ENCODE peak calls at places on chromosomes 2 and 18, in six cellular contexts. One of them, this sample, is unnamed.

GRCh38 chr2:9594361-9595063 is 36.3 kb downstream of the YWHAQ start:
- DNase-seq in A549: peak
- DNase-seq in stomach: no peak
- DNase-seq in IMR-90: peak
- DNase-seq in tibial nerve: no peak
- DNase-seq in thyroid gland: peak
- DNase-seq in this sample: no peak

GRCh38 chr2:19711470-19712372 is 190.1 kb downstream of the TTC32 start:
- DNase-seq in tibial nerve: no peak
- DNase-seq in A549: peak
- DNase-seq in IMR-90: peak
- DNase-seq in thyroid gland: no peak
- DNase-seq in stomach: no peak
- DNase-seq in this sample: peak

GRCh38 chr18:59268127-59268721 is 5.0 kb downstream of the RAX start:
- DNase-seq in stomach: no peak
- DNase-seq in A549: no peak
- DNase-seq in IMR-90: no peak
- DNase-seq in tibial nerve: no peak
- DNase-seq in thyroid gland: no peak
- DNase-seq in this sample: no peak

GRCh38 chr2:9256570-9257043 is 50.0 kb downstream of the ASAP2 start:
- DNase-seq in IMR-90: no peak
- DNase-seq in thyroid gland: peak
- DNase-seq in tibial nerve: no peak
- DNase-seq in A549: no peak
- DNase-seq in stomach: no peak
- DNase-seq in this sample: no peak

GRCh38 chr2:123808243-123808642 is 216.8 kb upstream of the CNTNAP5 start:
- DNase-seq in A549: no peak
- DNase-seq in thyroid gland: no peak
- DNase-seq in tibial nerve: no peak
- DNase-seq in IMR-90: no peak
- DNase-seq in stomach: no peak
- DNase-seq in this sample: no peak

GRCh38 chr2:15599994-15600393 is 8.3 kb downstream of the DDX1 start:
- DNase-seq in A549: no peak
- DNase-seq in tibial nerve: no peak
- DNase-seq in IMR-90: no peak
- DNase-seq in thyroid gland: no peak
- DNase-seq in stomach: no peak
- DNase-seq in this sample: no peak

GRCh38 chr2:197191177-197191947 is 119.2 kb downstream of the ANKRD44 start:
- DNase-seq in IMR-90: peak
- DNase-seq in thyroid gland: no peak
- DNase-seq in stomach: no peak
- DNase-seq in tibial nerve: no peak
- DNase-seq in A549: peak
- DNase-seq in this sample: no peak

GRCh38 chr2:169718930-169719504 is 14.6 kb upstream of the KLHL23 start:
- DNase-seq in stomach: no peak
- DNase-seq in thyroid gland: no peak
- DNase-seq in A549: no peak
- DNase-seq in tibial nerve: no peak
- DNase-seq in IMR-90: no peak
- DNase-seq in this sample: no peak

GRCh38 chr2:44578401-44579135 is 216.8 kb downstream of the CAMKMT start:
- DNase-seq in tibial nerve: no peak
- DNase-seq in A549: no peak
- DNase-seq in IMR-90: peak
- DNase-seq in thyroid gland: no peak
- DNase-seq in stomach: no peak
- DNase-seq in this sample: no peak

GRCh38 chr18:76687271-76688006 is 134.9 kb upstream of the ZNF236 start:
- DNase-seq in stomach: no peak
- DNase-seq in thyroid gland: no peak
- DNase-seq in A549: no peak
- DNase-seq in IMR-90: peak
- DNase-seq in tibial nerve: no peak
- DNase-seq in this sample: peak

GRCh38 chr2:86275962-86276361 is 61.5 kb downstream of the REEP1 start:
- DNase-seq in stomach: no peak
- DNase-seq in IMR-90: no peak
- DNase-seq in A549: no peak
- DNase-seq in tibial nerve: no peak
- DNase-seq in thyroid gland: no peak
- DNase-seq in this sample: peak

GRCh38 chr2:133459590-133459989 is 108.7 kb downstream of the NCKAP5 start:
- DNase-seq in stomach: no peak
- DNase-seq in tibial nerve: no peak
- DNase-seq in IMR-90: no peak
- DNase-seq in A549: no peak
- DNase-seq in thyroid gland: no peak
- DNase-seq in this sample: no peak

GRCh38 chr18:24378598-24378997 is 19.0 kb downstream of the OSBPL1A start:
- DNase-seq in A549: no peak
- DNase-seq in tibial nerve: no peak
- DNase-seq in stomach: no peak
- DNase-seq in IMR-90: no peak
- DNase-seq in thyroid gland: no peak
- DNase-seq in this sample: no peak

GRCh38 chr2:239204143-239204875 is 196.5 kb downstream of the HDAC4 start:
- DNase-seq in stomach: no peak
- DNase-seq in tibial nerve: no peak
- DNase-seq in IMR-90: no peak
- DNase-seq in A549: no peak
- DNase-seq in thyroid gland: no peak
- DNase-seq in this sample: no peak

GRCh38 chr2:69099541-69099940 is 86.6 kb downstream of the ANTXR1 start:
- DNase-seq in A549: no peak
- DNase-seq in thyroid gland: no peak
- DNase-seq in tibial nerve: no peak
- DNase-seq in IMR-90: peak
- DNase-seq in stomach: no peak
- DNase-seq in this sample: no peak

GRCh38 chr18:24669502-24669901 is 209.1 kb downstream of the HRH4 start:
- DNase-seq in stomach: no peak
- DNase-seq in IMR-90: no peak
- DNase-seq in A549: no peak
- DNase-seq in tibial nerve: no peak
- DNase-seq in thyroid gland: no peak
- DNase-seq in this sample: no peak

GRCh38 chr18:79071037-79071960 is 2.1 kb downstream of the ATP9B start:
- DNase-seq in thyroid gland: no peak
- DNase-seq in IMR-90: no peak
- DNase-seq in A549: no peak
- DNase-seq in stomach: no peak
- DNase-seq in tibial nerve: no peak
- DNase-seq in this sample: no peak

GRCh38 chr18:78647018-78647417 is 332.6 kb upstream of the SALL3 start:
- DNase-seq in IMR-90: no peak
- DNase-seq in tibial nerve: no peak
- DNase-seq in A549: no peak
- DNase-seq in stomach: no peak
- DNase-seq in thyroid gland: no peak
- DNase-seq in this sample: no peak

DNA sequence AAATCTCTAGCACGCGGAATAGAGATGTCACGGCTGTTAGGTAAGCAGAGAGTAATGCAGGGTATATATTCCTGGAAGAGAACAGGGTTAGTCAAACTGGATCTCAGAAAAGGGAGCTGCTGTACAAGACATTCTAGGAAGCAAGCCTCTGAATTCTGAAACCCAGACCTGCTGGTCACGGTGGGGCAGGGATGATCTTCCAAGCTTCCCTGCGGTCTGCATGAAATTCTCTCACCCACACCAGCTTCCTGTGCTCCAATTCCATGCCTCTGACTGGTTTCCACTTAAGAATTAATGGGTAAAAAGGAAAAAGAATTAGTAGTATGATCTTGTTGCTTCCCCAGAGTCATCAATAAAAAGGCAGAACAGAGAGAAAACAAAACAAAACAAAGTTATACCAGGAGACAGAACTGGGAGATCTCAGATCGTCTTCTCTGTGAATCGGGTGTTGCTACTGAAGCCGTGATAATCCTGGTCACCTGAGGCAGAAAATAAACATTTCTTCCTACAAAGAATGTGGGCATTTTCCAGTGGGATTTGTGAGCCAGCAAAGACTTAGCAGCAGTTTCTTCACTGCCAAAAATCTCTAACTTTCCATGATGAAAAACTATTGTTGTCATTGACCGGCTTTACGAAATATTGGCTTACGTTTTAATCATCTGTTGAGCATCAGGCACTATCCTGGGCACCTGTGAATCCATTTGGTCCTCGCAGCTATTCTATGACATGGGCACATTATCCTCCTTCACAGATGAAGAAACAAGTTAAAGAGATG is 5.3 kb upstream of the CYP27C1 start:
- DNase-seq in thyroid gland: no peak
- DNase-seq in A549: no peak
- DNase-seq in tibial nerve: no peak
- DNase-seq in stomach: no peak
- DNase-seq in IMR-90: peak
- DNase-seq in this sample: no peak
- H3K4me3 ChIP-seq in thyroid gland: no peak
- H3K4me3 ChIP-seq in A549: no peak
- H3K4me3 ChIP-seq in tibial nerve: no peak
- H3K4me3 ChIP-seq in stomach: no peak
- H3K4me3 ChIP-seq in IMR-90: no peak
- H3K4me3 ChIP-seq in this sample: no peak

GRCh38 chr2:74845217-74845751 is 11.4 kb downstream of the HK2 start:
- DNase-seq in IMR-90: peak
- DNase-seq in stomach: peak
- DNase-seq in thyroid gland: peak
- DNase-seq in tibial nerve: peak
- DNase-seq in A549: peak
- DNase-seq in this sample: peak
- TF ChIP-seq POLR2A in IMR-90: peak
- TF ChIP-seq POLR2A in stomach: no peak
- TF ChIP-seq POLR2A in thyroid gland: peak
- TF ChIP-seq POLR2A in tibial nerve: no peak
- TF ChIP-seq POLR2A in A549: no peak
- TF ChIP-seq POLR2A in this sample: no peak

GRCh38 chr2:111135237-111135909 is 14.7 kb downstream of the BCL2L11 start:
- DNase-seq in tibial nerve: no peak
- DNase-seq in thyroid gland: no peak
- DNase-seq in A549: no peak
- DNase-seq in stomach: no peak
- DNase-seq in IMR-90: no peak
- DNase-seq in this sample: peak

GRCh38 chr2:111134082-111134481 is 13.4 kb downstream of the BCL2L11 start:
- DNase-seq in A549: no peak
- DNase-seq in stomach: no peak
- DNase-seq in IMR-90: no peak
- DNase-seq in tibial nerve: no peak
- DNase-seq in thyroid gland: no peak
- DNase-seq in this sample: no peak

GRCh38 chr2:111133603-111134002 is 12.9 kb downstream of the BCL2L11 start:
- DNase-seq in A549: no peak
- DNase-seq in IMR-90: no peak
- DNase-seq in stomach: no peak
- DNase-seq in thyroid gland: no peak
- DNase-seq in tibial nerve: no peak
- DNase-seq in this sample: no peak

GRCh38 chr2:111138834-111139233 is 18.1 kb downstream of the BCL2L11 start:
- DNase-seq in IMR-90: no peak
- DNase-seq in stomach: no peak
- DNase-seq in A549: no peak
- DNase-seq in thyroid gland: peak
- DNase-seq in tibial nerve: no peak
- DNase-seq in this sample: no peak

GRCh38 chr2:111135910-111136297 is 15.2 kb downstream of the BCL2L11 start:
- DNase-seq in IMR-90: peak
- DNase-seq in tibial nerve: no peak
- DNase-seq in A549: no peak
- DNase-seq in thyroid gland: peak
- DNase-seq in stomach: no peak
- DNase-seq in this sample: peak
- TF ChIP-seq CTCF in IMR-90: peak
- TF ChIP-seq CTCF in tibial nerve: no peak
- TF ChIP-seq CTCF in A549: no peak
- TF ChIP-seq CTCF in thyroid gland: no peak
- TF ChIP-seq CTCF in stomach: no peak
- TF ChIP-seq CTCF in this sample: no peak

DNA sequence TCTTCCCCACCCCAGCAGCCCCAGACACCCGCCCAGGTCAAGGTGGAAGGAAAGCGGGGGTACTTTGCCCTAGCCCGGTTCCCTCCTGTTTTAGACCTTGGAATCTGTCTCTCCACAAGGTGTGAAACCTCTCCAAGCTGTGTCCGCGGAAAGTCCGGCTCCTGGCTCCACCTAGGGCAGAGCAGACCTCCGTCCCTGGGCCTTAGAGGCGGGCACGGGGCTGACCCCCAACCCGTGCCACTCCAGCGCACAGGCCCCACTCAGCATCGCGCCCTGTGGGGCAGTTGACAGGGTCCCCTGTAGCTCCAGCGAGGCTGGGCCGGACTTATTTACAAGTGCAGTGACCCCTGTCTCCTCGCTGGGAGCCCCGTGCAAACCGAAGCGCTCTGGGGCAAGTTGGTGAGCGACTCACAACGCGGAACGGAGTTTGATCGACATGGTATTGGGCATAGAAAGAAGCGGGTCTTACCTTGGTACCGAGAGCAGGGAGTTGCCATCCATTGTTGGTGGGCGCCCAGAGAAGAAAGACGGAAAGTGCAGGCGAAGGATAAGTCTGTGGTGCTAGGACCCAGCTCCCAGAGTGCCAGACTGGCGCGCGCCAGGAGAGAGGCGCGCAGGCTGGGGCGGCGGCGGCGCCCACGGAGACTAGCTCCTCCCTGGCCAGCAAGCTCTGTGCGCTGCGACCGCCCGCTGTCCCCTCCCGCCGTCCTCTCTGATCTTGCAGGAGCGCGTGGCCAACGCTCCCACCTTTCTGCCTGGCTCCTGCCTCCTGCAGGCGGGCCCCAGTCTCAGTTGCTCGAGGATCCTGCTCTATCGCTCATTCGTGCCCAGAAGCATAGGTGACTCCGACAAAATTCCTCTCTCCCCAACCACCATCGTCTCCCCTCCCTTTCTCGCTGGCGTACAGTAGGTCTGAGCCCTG is at the start of gene SPHKAP:
- DNase-seq in IMR-90: no peak
- DNase-seq in thyroid gland: no peak
- DNase-seq in stomach: no peak
- DNase-seq in A549: peak
- DNase-seq in tibial nerve: no peak
- DNase-seq in this sample: no peak
- H3K4me3 ChIP-seq in IMR-90: no peak
- H3K4me3 ChIP-seq in thyroid gland: no peak
- H3K4me3 ChIP-seq in stomach: no peak
- H3K4me3 ChIP-seq in A549: peak
- H3K4me3 ChIP-seq in tibial nerve: no peak
- H3K4me3 ChIP-seq in this sample: no peak

GRCh38 chr18:58257461-58257860 is 213.4 kb downstream of the NEDD4L start:
- DNase-seq in A549: no peak
- DNase-seq in IMR-90: peak
- DNase-seq in stomach: no peak
- DNase-seq in thyroid gland: peak
- DNase-seq in tibial nerve: no peak
- DNase-seq in this sample: no peak
- TF ChIP-seq POLR2A in A549: no peak
- TF ChIP-seq POLR2A in IMR-90: no peak
- TF ChIP-seq POLR2A in stomach: no peak
- TF ChIP-seq POLR2A in thyroid gland: no peak
- TF ChIP-seq POLR2A in tibial nerve: no peak
- TF ChIP-seq POLR2A in this sample: no peak

This sample was measured in lower leg skin.